ENCODE peak calls at places on chromosomes 4 and X, in five cellular contexts. One of them, this sample, is unnamed.

GRCh38 chr4:139595989-139596679 is 40.1 kb upstream of the SETD7 start:
- DNase-seq in T-cell: no peak
- DNase-seq in renal cortical epithelial cell: no peak
- DNase-seq in activated CD4-positive, alpha-beta T cell treated with anti-CD3 and anti-CD28 coated beads, Interleukin-2, amount 10 ng/mL, durations not matched to agents 7 days and 5 days: no peak
- DNase-seq in MV-4-11: no peak
- DNase-seq in this sample: no peak

GRCh38 chrX:46994096-46994495 is 81.9 kb downstream of the JADE3 start:
- DNase-seq in renal cortical epithelial cell: no peak
- DNase-seq in MV-4-11: no peak
- DNase-seq in T-cell: no peak
- DNase-seq in activated CD4-positive, alpha-beta T cell treated with anti-CD3 and anti-CD28 coated beads, Interleukin-2, amount 10 ng/mL, durations not matched to agents 7 days and 5 days: no peak
- DNase-seq in this sample: no peak

GRCh38 chr4:5812506-5813229 is 80.2 kb downstream of the CRMP1 start:
- DNase-seq in MV-4-11: peak
- DNase-seq in activated CD4-positive, alpha-beta T cell treated with anti-CD3 and anti-CD28 coated beads, Interleukin-2, amount 10 ng/mL, durations not matched to agents 7 days and 5 days: peak
- DNase-seq in T-cell: no peak
- DNase-seq in renal cortical epithelial cell: peak
- DNase-seq in this sample: no peak

GRCh38 chr4:137635108-137635507 is 102.8 kb upstream of the PCDH18 start:
- DNase-seq in renal cortical epithelial cell: peak
- DNase-seq in T-cell: no peak
- DNase-seq in MV-4-11: peak
- DNase-seq in activated CD4-positive, alpha-beta T cell treated with anti-CD3 and anti-CD28 coated beads, Interleukin-2, amount 10 ng/mL, durations not matched to agents 7 days and 5 days: no peak
- DNase-seq in this sample: no peak

GRCh38 chr4:138438608-138439007 is 196.5 kb upstream of the SLC7A11 start:
- DNase-seq in MV-4-11: no peak
- DNase-seq in activated CD4-positive, alpha-beta T cell treated with anti-CD3 and anti-CD28 coated beads, Interleukin-2, amount 10 ng/mL, durations not matched to agents 7 days and 5 days: no peak
- DNase-seq in renal cortical epithelial cell: no peak
- DNase-seq in T-cell: no peak
- DNase-seq in this sample: no peak

GRCh38 chrX:38260231-38260630 is 39.6 kb upstream of the SRPX start:
- DNase-seq in MV-4-11: no peak
- DNase-seq in renal cortical epithelial cell: peak
- DNase-seq in activated CD4-positive, alpha-beta T cell treated with anti-CD3 and anti-CD28 coated beads, Interleukin-2, amount 10 ng/mL, durations not matched to agents 7 days and 5 days: no peak
- DNase-seq in T-cell: no peak
- DNase-seq in this sample: no peak

GRCh38 chr4:186347743-186348142 is 81.8 kb downstream of the F11 start:
- DNase-seq in T-cell: no peak
- DNase-seq in MV-4-11: no peak
- DNase-seq in renal cortical epithelial cell: no peak
- DNase-seq in activated CD4-positive, alpha-beta T cell treated with anti-CD3 and anti-CD28 coated beads, Interleukin-2, amount 10 ng/mL, durations not matched to agents 7 days and 5 days: no peak
- DNase-seq in this sample: no peak

GRCh38 chr4:87624698-87625097 is 16.4 kb downstream of the DSPP start:
- DNase-seq in MV-4-11: peak
- DNase-seq in activated CD4-positive, alpha-beta T cell treated with anti-CD3 and anti-CD28 coated beads, Interleukin-2, amount 10 ng/mL, durations not matched to agents 7 days and 5 days: no peak
- DNase-seq in T-cell: no peak
- DNase-seq in renal cortical epithelial cell: no peak
- DNase-seq in this sample: no peak

GRCh38 chrX:130049821-130050220 is 60.5 kb downstream of the ELF4 start:
- DNase-seq in MV-4-11: no peak
- DNase-seq in T-cell: no peak
- DNase-seq in renal cortical epithelial cell: no peak
- DNase-seq in activated CD4-positive, alpha-beta T cell treated with anti-CD3 and anti-CD28 coated beads, Interleukin-2, amount 10 ng/mL, durations not matched to agents 7 days and 5 days: no peak
- DNase-seq in this sample: no peak

GRCh38 chr4:164508836-164509235 is 245.1 kb upstream of the SMIM31 start:
- DNase-seq in renal cortical epithelial cell: no peak
- DNase-seq in T-cell: no peak
- DNase-seq in activated CD4-positive, alpha-beta T cell treated with anti-CD3 and anti-CD28 coated beads, Interleukin-2, amount 10 ng/mL, durations not matched to agents 7 days and 5 days: no peak
- DNase-seq in MV-4-11: peak
- DNase-seq in this sample: no peak

GRCh38 chr4:65401083-65401482 is 269.2 kb downstream of the EPHA5 start:
- DNase-seq in activated CD4-positive, alpha-beta T cell treated with anti-CD3 and anti-CD28 coated beads, Interleukin-2, amount 10 ng/mL, durations not matched to agents 7 days and 5 days: no peak
- DNase-seq in renal cortical epithelial cell: no peak
- DNase-seq in T-cell: no peak
- DNase-seq in MV-4-11: no peak
- DNase-seq in this sample: no peak

GRCh38 chrX:109537324-109537665 is 651 bp downstream of the NXT2 start:
- DNase-seq in T-cell: no peak
- DNase-seq in MV-4-11: peak
- DNase-seq in activated CD4-positive, alpha-beta T cell treated with anti-CD3 and anti-CD28 coated beads, Interleukin-2, amount 10 ng/mL, durations not matched to agents 7 days and 5 days: peak
- DNase-seq in renal cortical epithelial cell: peak
- DNase-seq in this sample: no peak

GRCh38 chrX:153434801-153435200 is 11.1 kb downstream of the TREX2 start:
- DNase-seq in activated CD4-positive, alpha-beta T cell treated with anti-CD3 and anti-CD28 coated beads, Interleukin-2, amount 10 ng/mL, durations not matched to agents 7 days and 5 days: no peak
- DNase-seq in MV-4-11: no peak
- DNase-seq in renal cortical epithelial cell: peak
- DNase-seq in T-cell: no peak
- DNase-seq in this sample: no peak

GRCh38 chr4:15702941-15703403 is at the start of gene BST1:
- DNase-seq in MV-4-11: peak
- DNase-seq in activated CD4-positive, alpha-beta T cell treated with anti-CD3 and anti-CD28 coated beads, Interleukin-2, amount 10 ng/mL, durations not matched to agents 7 days and 5 days: peak
- DNase-seq in renal cortical epithelial cell: no peak
- DNase-seq in T-cell: peak
- DNase-seq in this sample: peak

GRCh38 chrX:136961594-136962135 is 72.1 kb downstream of the GPR101 start:
- DNase-seq in MV-4-11: no peak
- DNase-seq in renal cortical epithelial cell: peak
- DNase-seq in activated CD4-positive, alpha-beta T cell treated with anti-CD3 and anti-CD28 coated beads, Interleukin-2, amount 10 ng/mL, durations not matched to agents 7 days and 5 days: no peak
- DNase-seq in T-cell: no peak
- DNase-seq in this sample: no peak

GRCh38 chrX:139967300-139967699 is 2.0 kb upstream of the CXorf66 start:
- DNase-seq in renal cortical epithelial cell: no peak
- DNase-seq in activated CD4-positive, alpha-beta T cell treated with anti-CD3 and anti-CD28 coated beads, Interleukin-2, amount 10 ng/mL, durations not matched to agents 7 days and 5 days: no peak
- DNase-seq in MV-4-11: no peak
- DNase-seq in T-cell: no peak
- DNase-seq in this sample: no peak

This sample was measured in heart right ventricle.